ENCODE peak calls at places on chromosomes 11 and 22, in eight cellular contexts. H, E, Z, C, W, A, X and N are unnamed samples. For H3K4me1, the result is how much of the 10 kb centered on the place peaks cover.

GRCh38 chr22:39396156-39396796 is 3.3 kb upstream of the TAB1 start:
- DNase-seq in H (no peak), E (no peak), Z (no peak), C (no peak), W (no peak), A (no peak), X (peak), N (no peak)

GRCh38 chr11:131278472-131278871 is 91.9 kb upstream of the NTM start:
- DNase-seq in H (no peak), E (no peak), Z (no peak), C (no peak), W (no peak), A (no peak), X (no peak), N (no peak)

GRCh38 chr11:125379565-125380343 is 116.3 kb downstream of the FEZ1 start:
- DNase-seq in H (peak), E (no peak), Z (no peak), C (no peak), W (no peak), A (no peak), X (no peak), N (no peak)

GRCh38 chr22:45934659-45935341 is 42.2 kb downstream of the WNT7B start:
- DNase-seq in H (no peak), E (no peak), Z (no peak), C (no peak), W (peak), A (no peak), X (peak), N (no peak)

GRCh38 chr11:104390696-104391095 is 226.7 kb upstream of the PDGFD start:
- DNase-seq in H (no peak), E (no peak), Z (no peak), C (no peak), W (no peak), A (no peak), X (peak), N (no peak)

GRCh38 chr22:25437414-25438160 is 126.9 kb upstream of the GRK3 start:
- DNase-seq in H (no peak), E (no peak), Z (no peak), C (no peak), W (no peak), A (no peak), X (no peak), N (no peak)

GRCh38 chr11:131204984-131205383 is 165.4 kb upstream of the NTM start:
- DNase-seq in H (no peak), E (no peak), Z (no peak), C (no peak), W (no peak), A (no peak), X (no peak), N (no peak)

GRCh38 chr11:96136623-96137313 is 206.2 kb downstream of the MAML2 start:
- DNase-seq in H (no peak), E (no peak), Z (no peak), C (no peak), W (peak), A (no peak), X (peak), N (no peak)

GRCh38 chr11:116225236-116225635 is 547.6 kb downstream of the BUD13 start:
- DNase-seq in H (no peak), E (no peak), Z (no peak), C (no peak), W (no peak), A (no peak), X (no peak), N (no peak)

GRCh38 chr11:122723576-122723975 is 68.1 kb downstream of the UBASH3B start:
- DNase-seq in H (no peak), E (no peak), Z (no peak), C (no peak), W (peak), A (no peak), X (no peak), N (no peak)

GRCh38 chr11:123519055-123519796 is 89.2 kb downstream of the GRAMD1B start:
- DNase-seq in H (no peak), E (no peak), Z (no peak), C (no peak), W (peak), A (no peak), X (peak), N (no peak)

GRCh38 chr22:39664485-39665200 is 94.1 kb downstream of the CACNA1I start:
- DNase-seq in H (no peak), E (no peak), Z (no peak), C (no peak), W (no peak), A (no peak), X (no peak), N (no peak)

GRCh38 chr11:64234840-64235379 is 526 bp downstream of the VEGFB start:
- DNase-seq in H (peak), E (no peak), Z (peak), C (no peak), W (peak), A (peak), X (peak), N (peak)

GRCh38 chr11:27227744-27228143 is 135.3 kb downstream of the CCDC34 start:
- DNase-seq in H (no peak), E (no peak), Z (no peak), C (no peak), W (no peak), A (no peak), X (no peak), N (no peak)

GRCh38 chr11:82733444-82734119 is at the start of gene FAM181B:
- DNase-seq in H (peak), E (no peak), Z (peak), C (no peak), W (peak), A (no peak), X (peak), N (peak)

GRCh38 chr22:48428556-48429371 is 1398.9 kb downstream of the BRD1 start:
- DNase-seq in H (no peak), E (no peak), Z (no peak), C (no peak), W (peak), A (no peak), X (no peak), N (no peak)

GRCh38 chr22:31829505-31829904 is 75.7 kb downstream of the DEPDC5 start:
- DNase-seq in H (no peak), E (no peak), Z (no peak), C (no peak), W (peak), A (no peak), X (peak), N (no peak)

GRCh38 chr22:28034145-28034759 is 115.2 kb upstream of the PITPNB start:
- DNase-seq in H (peak), E (no peak), Z (no peak), C (no peak), W (no peak), A (no peak), X (no peak), N (no peak)

GRCh38 chr22:49021097-49021925 is 806.4 kb downstream of the BRD1 start:
- DNase-seq in H (peak), E (peak), Z (peak), C (no peak), W (no peak), A (no peak), X (no peak), N (no peak)

GRCh38 chr22:48369789-48370507 is 1457.7 kb downstream of the BRD1 start:
- DNase-seq in H (peak), E (no peak), Z (no peak), C (no peak), W (peak), A (no peak), X (no peak), N (no peak)

GRCh38 chr11:46296520-46297448 is 19.3 kb downstream of the CREB3L1 start:
- DNase-seq in H (no peak), E (no peak), Z (no peak), C (no peak), W (peak), A (no peak), X (peak), N (peak)

GRCh38 chr11:117597083-117597482 is 199.9 kb downstream of the DSCAML1 start:
- DNase-seq in H (no peak), E (no peak), Z (no peak), C (no peak), W (peak), A (peak), X (peak), N (peak)

GRCh38 chr11:130179396-130180306 is 20.1 kb downstream of the ST14 start:
- DNase-seq in H (no peak), E (peak), Z (no peak), C (no peak), W (no peak), A (peak), X (no peak), N (no peak)

GRCh38 chr11:69369945-69370344 is 76.0 kb downstream of the MYEOV start:
- DNase-seq in H (no peak), E (no peak), Z (no peak), C (no peak), W (no peak), A (no peak), X (no peak), N (no peak)

DNA sequence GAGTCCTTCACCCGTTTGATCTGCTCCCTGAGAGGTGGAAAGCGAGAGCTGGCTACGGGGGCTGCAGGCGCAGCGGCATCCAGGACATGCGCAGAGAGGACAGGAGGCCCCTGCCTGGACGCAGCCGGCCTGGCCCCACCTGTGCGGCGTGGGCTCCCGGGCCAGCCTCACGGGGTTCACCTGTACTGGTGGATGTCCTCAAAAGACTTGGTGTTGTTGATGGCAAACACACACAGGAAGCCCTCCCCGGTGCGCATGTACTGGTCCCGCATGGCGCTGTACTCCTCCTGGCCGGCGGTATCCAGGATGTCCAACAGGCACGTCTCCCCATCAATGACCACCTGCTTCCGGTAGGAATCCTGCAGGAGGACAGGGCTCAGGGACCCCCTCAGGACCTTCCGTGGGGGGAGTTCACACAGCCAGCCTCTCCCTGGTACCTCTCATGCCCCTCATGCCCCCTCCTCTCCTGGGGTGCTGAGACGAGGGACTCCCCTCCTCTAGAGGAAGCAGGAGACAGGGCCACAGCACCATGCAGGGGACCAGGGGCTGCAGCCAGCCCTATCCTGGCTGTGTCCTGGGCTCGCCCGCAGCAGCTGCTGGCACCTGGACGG is 1.7 kb downstream of the HRAS start:
- DNase-seq in H (peak), E (no peak), Z (no peak), C (no peak), W (no peak), A (no peak), X (no peak), N (no peak)
- H3K4me1 ChIP-seq in H (under half), E (under half), Z (under half), C (under half), W (under half), A (under half), X (under half), N (under half)

GRCh38 chr11:75158241-75158640 is 7.3 kb downstream of the SLCO2B1 start:
- DNase-seq in H (no peak), E (no peak), Z (no peak), C (no peak), W (no peak), A (no peak), X (no peak), N (no peak)

GRCh38 chr11:75152651-75153553 is 2.0 kb downstream of the SLCO2B1 start:
- DNase-seq in H (no peak), E (no peak), Z (no peak), C (no peak), W (no peak), A (no peak), X (no peak), N (no peak)

GRCh38 chr11:75155570-75156422 is 4.9 kb downstream of the SLCO2B1 start:
- DNase-seq in H (no peak), E (no peak), Z (no peak), C (no peak), W (no peak), A (no peak), X (peak), N (no peak)

GRCh38 chr11:75152090-75152489 is 1.2 kb downstream of the SLCO2B1 start:
- DNase-seq in H (no peak), E (no peak), Z (no peak), C (no peak), W (no peak), A (no peak), X (no peak), N (no peak)

GRCh38 chr11:75154646-75155569 is 4.0 kb downstream of the SLCO2B1 start:
- DNase-seq in H (no peak), E (no peak), Z (no peak), C (no peak), W (no peak), A (no peak), X (peak), N (peak)
- H3K4me3 ChIP-seq in H (peak), E (peak), Z (peak), C (no peak), W (no peak), A (no peak), X (no peak), N (no peak)

GRCh38 chr11:94144664-94145063 is 16.0 kb downstream of the PANX1 start:
- DNase-seq in H (no peak), E (no peak), Z (no peak), C (no peak), W (no peak), A (no peak), X (no peak), N (no peak)

GRCh38 chr11:94145916-94146315 is 17.3 kb downstream of the PANX1 start:
- DNase-seq in H (no peak), E (no peak), Z (no peak), C (no peak), W (no peak), A (no peak), X (no peak), N (no peak)

GRCh38 chr11:94144233-94144632 is 15.6 kb downstream of the PANX1 start:
- DNase-seq in H (no peak), E (no peak), Z (no peak), C (no peak), W (no peak), A (no peak), X (no peak), N (no peak)

GRCh38 chr11:94147433-94147845 is 18.8 kb downstream of the PANX1 start:
- DNase-seq in H (no peak), E (no peak), Z (no peak), C (no peak), W (no peak), A (no peak), X (no peak), N (no peak)

GRCh38 chr11:94145431-94145830 is 16.8 kb downstream of the PANX1 start:
- DNase-seq in H (no peak), E (no peak), Z (no peak), C (no peak), W (no peak), A (no peak), X (no peak), N (no peak)
- H3K27ac ChIP-seq in H (no peak), E (no peak), Z (no peak), C (no peak), W (no peak), A (no peak), X (no peak), N (no peak)

DNA sequence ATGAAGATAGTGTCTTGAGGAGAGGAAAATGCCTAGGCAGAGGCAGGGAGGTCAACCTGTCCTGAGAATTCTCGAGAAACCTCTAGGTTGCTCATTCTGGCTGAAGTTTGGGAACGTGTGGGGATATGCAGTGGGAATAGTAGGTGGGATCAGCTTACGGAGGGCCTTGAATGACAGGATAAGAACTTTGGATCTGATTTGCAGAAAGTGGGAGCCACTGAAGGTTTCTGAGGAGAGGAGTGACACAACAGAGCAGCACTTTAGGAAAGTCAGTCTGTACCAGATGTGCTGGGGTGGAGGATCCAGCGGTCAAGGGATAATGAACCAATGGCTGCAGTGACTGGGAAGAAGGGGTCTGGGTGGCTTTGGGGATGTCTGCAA is 2.4 kb downstream of the CD82 start:
- DNase-seq in H (peak), E (no peak), Z (no peak), C (no peak), W (no peak), A (no peak), X (no peak), N (no peak)
- H3K4me1 ChIP-seq in H (half or more), E (half or more), Z (half or more), C (under half), W (under half), A (under half), X (under half), N (under half)

GRCh38 chr11:48043998-48044512 is 63.7 kb downstream of the PTPRJ start:
- DNase-seq in H (peak), E (no peak), Z (no peak), C (no peak), W (no peak), A (peak), X (no peak), N (no peak)
- H3K4me3 ChIP-seq in H (no peak), E (no peak), Z (no peak), C (no peak), W (no peak), A (peak), X (no peak), N (no peak)